ENCODE peak calls at places on chromosomes 7 and 10, in eight cellular contexts. F is stomach, D is GM23338, B is sigmoid colon, M is H1, K is GM12891, X is upper lobe of left lung, N is prostate gland. A is an unnamed sample.

GRCh38 chr7:96729795-96730194 is 20.1 kb upstream of the SEM1 start:
- DNase-seq in F (no peak), D (no peak), B (no peak), M (no peak), K (no peak), X (no peak), N (no peak), A (no peak)

GRCh38 chr10:100737359-100738054 is 7.9 kb upstream of the PAX2 start:
- DNase-seq in F (no peak), D (peak; percentile 93), B (no peak), M (peak; percentile 82), K (no peak), X (peak; percentile 65), N (no peak), A (no peak)

GRCh38 chr7:1033546-1034145 is 10.7 kb upstream of the GPR146 start:
- DNase-seq in F (no peak), D (no peak), B (no peak), M (no peak), K (no peak), X (no peak), N (no peak), A (no peak)

GRCh38 chr7:17501461-17502208 is 203.2 kb downstream of the AHR start:
- DNase-seq in F (no peak), D (no peak), B (no peak), M (no peak), K (no peak), X (no peak), N (no peak), A (no peak)

GRCh38 chr10:112526906-112527305 is 79.9 kb downstream of the VTI1A start:
- DNase-seq in F (no peak), D (peak; percentile 73), B (no peak), M (no peak), K (no peak), X (no peak), N (no peak), A (no peak)

GRCh38 chr10:75465110-75465509 is 33.7 kb downstream of the LRMDA start:
- DNase-seq in F (no peak), D (no peak), B (no peak), M (no peak), K (no peak), X (no peak), N (peak; percentile 40), A (no peak)

GRCh38 chr7:24665564-24666294 is 91.5 kb downstream of the GSDME start:
- DNase-seq in F (no peak), D (peak; percentile 85), B (no peak), M (no peak), K (no peak), X (no peak), N (peak; percentile 29), A (no peak)

GRCh38 chr7:79876769-79877362 is 257.8 kb upstream of the GNAI1 start:
- DNase-seq in F (no peak), D (no peak), B (no peak), M (no peak), K (no peak), X (no peak), N (no peak), A (no peak)

GRCh38 chr7:64630496-64630895 is 35.4 kb upstream of the ZNF107 start:
- DNase-seq in F (no peak), D (peak; percentile 51), B (no peak), M (no peak), K (no peak), X (no peak), N (no peak), A (no peak)

GRCh38 chr10:53403688-53404087 is 631.1 kb upstream of the MBL2 start:
- DNase-seq in F (peak; percentile 82), D (no peak), B (peak; percentile 59), M (no peak), K (no peak), X (no peak), N (peak; percentile 7), A (no peak)

GRCh38 chr7:28217161-28217560 is 36.6 kb upstream of the JAZF1 start:
- DNase-seq in F (no peak), D (no peak), B (no peak), M (no peak), K (no peak), X (no peak), N (no peak), A (no peak)

GRCh38 chr7:141012696-141013344 is 1.9 kb downstream of the MRPS33 start:
- DNase-seq in F (no peak), D (no peak), B (no peak), M (no peak), K (no peak), X (no peak), N (no peak), A (no peak)

GRCh38 chr10:132516771-132517725 is 20.5 kb upstream of the INPP5A start:
- DNase-seq in F (peak; percentile 87), D (peak; percentile 94), B (peak; percentile 99), M (peak; percentile 82), K (no peak), X (peak; percentile 91), N (peak; percentile 63), A (peak; percentile 91)

GRCh38 chr10:73094249-73094850 is 2.3 kb downstream of the P4HA1 start:
- DNase-seq in F (no peak), D (no peak), B (no peak), M (no peak), K (no peak), X (no peak), N (no peak), A (no peak)

GRCh38 chr10:110843796-110844616 is 27.7 kb upstream of the PDCD4 start:
- DNase-seq in F (no peak), D (no peak), B (peak; percentile 38), M (no peak), K (no peak), X (no peak), N (no peak), A (no peak)

GRCh38 chr7:122913608-122914007 is 27.3 kb upstream of the CADPS2 start:
- DNase-seq in F (no peak), D (peak; percentile 45), B (no peak), M (no peak), K (no peak), X (peak; percentile 1), N (no peak), A (no peak)

GRCh38 chr7:143492799-143493568 is 15.3 kb downstream of the TAS2R41 start:
- DNase-seq in F (no peak), D (no peak), B (no peak), M (no peak), K (no peak), X (no peak), N (no peak), A (no peak)

GRCh38 chr10:130452096-130452495 is 315.9 kb downstream of the GLRX3 start:
- DNase-seq in F (no peak), D (no peak), B (no peak), M (no peak), K (no peak), X (no peak), N (no peak), A (no peak)
- TF ChIP-seq POLR2AphosphoS5 in F (no peak), D (no peak), B (no peak), M (no peak), K (no peak), X (no peak), N (no peak), A (no peak)

DNA sequence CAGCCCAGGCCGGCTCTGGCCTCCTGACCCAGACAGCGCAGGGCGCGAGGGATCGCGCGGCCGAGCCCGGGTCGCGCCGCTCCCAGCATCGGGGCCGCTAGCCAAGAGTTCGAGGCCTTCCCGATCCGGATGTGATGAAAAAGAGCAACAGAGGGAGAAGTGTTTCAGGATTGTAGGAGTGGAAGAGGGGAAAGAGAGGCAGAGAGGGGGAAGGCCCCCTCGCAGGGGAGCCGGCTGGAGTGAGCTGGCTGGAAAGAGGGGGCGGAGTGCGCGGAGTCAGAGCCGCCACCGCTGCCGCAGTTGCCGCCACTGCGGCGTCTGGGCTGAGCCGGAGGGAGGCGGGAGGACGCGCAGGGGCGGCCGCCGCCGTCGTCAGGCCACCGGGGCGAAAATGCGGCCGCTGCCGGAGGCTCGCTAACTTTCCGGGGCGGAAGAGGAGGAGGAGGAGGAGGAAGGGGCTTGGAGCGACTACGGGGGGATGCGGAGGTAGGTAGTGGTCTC is 307 bp downstream of the MDFIC start:
- DNase-seq in F (peak; percentile 41), D (peak; percentile 59), B (peak; percentile 72), M (peak; percentile 78), K (peak; percentile 33), X (peak; percentile 91), N (peak; percentile 11), A (no peak)
- TF ChIP-seq POLR2AphosphoS5 in F (no peak), D (peak; percentile 24), B (peak; percentile 38), M (no peak), K (peak; percentile 78), X (peak; percentile 15), N (no peak), A (no peak)

DNA sequence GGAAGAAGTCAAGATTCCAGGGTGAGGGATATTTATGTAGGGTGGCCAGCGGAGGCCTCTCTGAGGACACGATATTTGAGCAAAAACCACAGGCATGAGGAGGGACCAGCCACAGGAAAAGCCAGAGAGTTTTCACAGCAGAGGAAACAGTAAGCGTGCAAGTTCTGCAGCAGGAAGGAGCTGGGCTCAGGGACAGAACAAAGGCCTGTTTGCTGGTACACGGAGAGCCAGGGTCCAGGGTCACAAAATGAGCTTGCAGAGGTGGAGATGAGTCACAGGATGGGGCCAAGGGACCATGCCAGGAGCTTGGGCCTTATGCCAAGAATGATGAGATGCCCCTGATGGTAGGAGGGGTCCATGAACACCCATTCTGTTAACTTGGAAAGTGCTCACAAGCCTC is 283.5 kb downstream of the PLXNA4 start:
- DNase-seq in F (no peak), D (no peak), B (no peak), M (no peak), K (no peak), X (no peak), N (no peak), A (no peak)
- TF ChIP-seq POLR2AphosphoS5 in F (no peak), D (no peak), B (no peak), M (no peak), K (no peak), X (no peak), N (no peak), A (no peak)

GRCh38 chr10:58971806-58972491 is 204.5 kb upstream of the PHYHIPL start:
- DNase-seq in F (no peak), D (no peak), B (no peak), M (no peak), K (no peak), X (no peak), N (no peak), A (no peak)
- TF ChIP-seq POLR2AphosphoS5 in F (no peak), D (no peak), B (no peak), M (no peak), K (no peak), X (no peak), N (no peak), A (no peak)

GRCh38 chr10:78763651-78764395 is 304.9 kb upstream of the ZMIZ1 start:
- DNase-seq in F (no peak), D (no peak), B (peak; percentile 73), M (no peak), K (no peak), X (no peak), N (no peak), A (no peak)
- TF ChIP-seq POLR2AphosphoS5 in F (no peak), D (no peak), B (peak; percentile 6), M (no peak), K (no peak), X (no peak), N (no peak), A (no peak)

DNA sequence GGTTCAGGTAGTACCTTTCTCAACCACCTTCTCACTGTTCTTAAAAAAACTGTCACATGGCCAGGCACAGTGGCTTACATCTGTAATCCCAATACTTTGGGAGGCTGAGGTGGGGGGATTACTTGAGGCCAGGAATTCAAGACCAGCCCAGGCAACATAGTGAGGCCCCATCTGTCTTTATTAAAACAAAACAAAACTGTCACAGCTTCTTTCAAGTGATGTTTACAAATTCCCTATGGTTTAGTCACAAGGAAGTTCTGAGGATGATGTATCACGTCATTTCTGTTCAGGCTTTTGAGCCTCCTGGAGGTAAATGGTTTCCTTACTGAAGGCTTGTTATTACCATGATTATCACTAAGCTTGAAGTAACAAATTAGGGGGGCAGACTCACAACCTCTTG is 186.2 kb downstream of the CFTR start:
- DNase-seq in F (no peak), D (no peak), B (no peak), M (no peak), K (no peak), X (no peak), N (no peak), A (no peak)
- TF ChIP-seq POLR2AphosphoS5 in F (no peak), D (no peak), B (no peak), M (no peak), K (no peak), X (no peak), N (peak; percentile 18), A (no peak)

A was measured in suprapubic skin.